ENCODE peak calls at places on chromosomes 2 and 18, in six cellular contexts. X is substantia nigra, L is tibial nerve, W is mammary epithelial cell, H is Peyer's patch, F is mesenchymal stem cell. V is an unnamed sample.

GRCh38 chr2:197121756-197122385 is 188.7 kb downstream of the ANKRD44 start:
- DNase-seq in F (peak), X (no peak), H (no peak), L (no peak), W (no peak), V (no peak)

GRCh38 chr2:178924817-178925216 is 117.6 kb upstream of the TTN start:
- DNase-seq in L (no peak), W (no peak), F (no peak), X (no peak), H (no peak), V (no peak)

GRCh38 chr2:18630541-18630940 is 41.2 kb upstream of the NT5C1B start:
- DNase-seq in L (no peak), H (no peak), F (no peak), X (no peak), W (peak), V (no peak)

GRCh38 chr18:3284501-3284900 is 22.6 kb downstream of the MYL12B start:
- DNase-seq in F (no peak), W (no peak), L (no peak), H (no peak), X (no peak), V (no peak)

GRCh38 chr18:7082666-7083065 is 34.9 kb downstream of the LAMA1 start:
- DNase-seq in F (no peak), X (no peak), H (no peak), L (no peak), W (no peak), V (no peak)

GRCh38 chr2:217107480-217107879 is 247.6 kb upstream of the TNP1 start:
- DNase-seq in H (no peak), L (no peak), W (no peak), X (no peak), F (no peak), V (no peak)

GRCh38 chr2:27573452-27573851 is 9.4 kb upstream of the ZNF512 start:
- DNase-seq in H (no peak), W (no peak), X (no peak), F (peak), L (no peak), V (no peak)

GRCh38 chr2:239630618-239631286 is 229.9 kb upstream of the HDAC4 start:
- DNase-seq in X (no peak), L (peak), W (peak), F (no peak), H (no peak), V (no peak)

GRCh38 chr18:63320690-63321265 is 1.2 kb upstream of the BCL2 start:
- DNase-seq in F (peak), H (peak), X (peak), W (peak), L (peak), V (peak)

GRCh38 chr2:223884399-223884798 is 47.0 kb upstream of the AP1S3 start:
- DNase-seq in W (no peak), F (peak), H (no peak), L (no peak), X (no peak), V (no peak)

GRCh38 chr2:209426432-209426831 is 2.6 kb downstream of the MAP2 start:
- DNase-seq in L (no peak), F (no peak), H (no peak), W (peak), X (no peak), V (no peak)

GRCh38 chr2:177622516-177622915 is 229.9 kb downstream of the AGPS start:
- DNase-seq in W (peak), F (no peak), X (no peak), H (no peak), L (peak), V (no peak)

GRCh38 chr2:36530983-36531354 is 67.0 kb downstream of the FEZ2 start:
- DNase-seq in L (no peak), F (peak), H (no peak), X (no peak), W (no peak), V (no peak)

GRCh38 chr18:69974365-69974764 is 26.7 kb upstream of the CD226 start:
- DNase-seq in W (peak), L (no peak), F (peak), X (no peak), H (no peak), V (no peak)

GRCh38 chr18:5417342-5417741 is 121.8 kb upstream of the ZBTB14 start:
- DNase-seq in X (peak), W (no peak), F (peak), H (no peak), L (peak), V (no peak)

GRCh38 chr2:88683160-88684021 is 8.1 kb upstream of the RPIA start:
- DNase-seq in X (no peak), W (peak), L (no peak), F (no peak), H (no peak), V (no peak)

GRCh38 chr2:138103156-138103555 is 138.9 kb downstream of the HNMT start:
- DNase-seq in L (no peak), W (no peak), F (no peak), X (no peak), H (no peak), V (no peak)

GRCh38 chr2:76641506-76641905 is 880.7 kb downstream of the LRRTM4 start:
- DNase-seq in H (no peak), X (no peak), F (no peak), W (no peak), L (no peak), V (no peak)

GRCh38 chr18:10787293-10787901 is 261.6 kb downstream of the NAPG start:
- DNase-seq in X (peak), H (peak), F (peak), L (peak), W (peak), V (peak)

GRCh38 chr2:96470089-96470488 is 35.1 kb downstream of the NEURL3 start:
- DNase-seq in L (no peak), F (no peak), H (no peak), W (no peak), X (no peak), V (no peak)

GRCh38 chr2:227473019-227473461 is 1.1 kb downstream of the AGFG1 start:
- DNase-seq in H (no peak), W (no peak), X (no peak), F (no peak), L (no peak), V (no peak)

GRCh38 chr18:57859314-57859713 is 56.2 kb upstream of the ATP8B1 start:
- DNase-seq in W (peak), F (peak), L (no peak), H (no peak), X (no peak), V (peak)

GRCh38 chr2:119338826-119339561 is 27.6 kb downstream of the C2orf76 start:
- DNase-seq in L (no peak), F (no peak), H (peak), X (no peak), W (no peak), V (peak)

GRCh38 chr18:9275890-9276289 is 58.7 kb upstream of the TWSG1 start:
- DNase-seq in F (no peak), L (no peak), W (no peak), X (no peak), H (no peak), V (no peak)
- H3K27ac ChIP-seq in F (no peak), L (no peak), W (no peak), X (no peak), H (no peak), V (no peak)

GRCh38 chr2:11068079-11068741 is 87.1 kb upstream of the SLC66A3 start:
- DNase-seq in W (no peak), L (no peak), H (no peak), F (no peak), X (no peak), V (no peak)
- H3K27ac ChIP-seq in W (no peak), L (no peak), H (no peak), F (no peak), X (no peak), V (no peak)

DNA sequence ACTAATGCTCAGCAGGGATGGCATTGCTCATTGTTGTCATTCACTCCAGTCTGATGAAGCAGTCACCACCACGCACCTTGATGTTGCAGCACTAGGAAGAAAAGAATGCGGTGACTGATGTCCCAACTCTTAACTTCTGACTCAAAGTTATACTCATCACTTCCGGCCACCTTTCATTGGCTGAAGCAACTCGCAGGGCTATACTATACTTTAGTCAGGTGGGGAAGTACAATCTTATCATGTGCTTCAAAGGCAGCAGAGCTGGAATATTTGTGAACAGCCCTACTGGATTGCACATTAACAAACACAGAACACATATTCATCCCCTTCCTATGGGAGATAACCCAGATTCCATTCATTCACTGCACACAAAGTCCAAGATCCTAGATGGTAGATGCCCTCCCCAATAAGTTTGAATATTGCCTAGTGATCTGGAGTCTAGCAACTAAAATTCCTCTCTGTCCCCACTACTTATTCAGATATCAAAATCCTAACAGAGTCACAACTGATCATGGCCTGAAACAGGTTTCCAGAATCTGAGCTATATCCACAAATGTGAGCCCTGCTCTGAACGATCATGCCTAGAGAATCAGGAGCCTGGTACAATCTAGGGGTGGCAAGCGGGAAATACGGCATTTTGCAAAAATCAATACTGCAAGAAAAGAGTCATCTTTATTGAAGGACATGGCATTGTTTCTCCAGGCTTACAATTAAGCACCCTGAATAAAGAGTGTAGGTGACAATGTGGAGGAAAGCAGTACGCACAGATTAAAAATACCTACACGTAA is 3.4 kb upstream of the SPATS2L start:
- DNase-seq in W (peak), F (peak), L (no peak), H (no peak), X (no peak), V (peak)
- H3K27ac ChIP-seq in W (peak), F (peak), L (no peak), H (no peak), X (no peak), V (no peak)

GRCh38 chr2:43023791-43024514 is 202.5 kb downstream of the ZFP36L2 start:
- DNase-seq in W (no peak), L (no peak), F (no peak), X (no peak), H (no peak), V (no peak)

GRCh38 chr2:43021791-43022500 is 204.5 kb downstream of the ZFP36L2 start:
- DNase-seq in H (peak), X (peak), W (peak), L (no peak), F (no peak), V (peak)

GRCh38 chr2:43024515-43024962 is 201.9 kb downstream of the ZFP36L2 start:
- DNase-seq in W (no peak), F (peak), H (peak), X (peak), L (peak), V (peak)

GRCh38 chr2:43020990-43021677 is 205.3 kb downstream of the ZFP36L2 start:
- DNase-seq in X (no peak), W (peak), F (no peak), H (no peak), L (no peak), V (no peak)

GRCh38 chr2:43022896-43023295 is 203.5 kb downstream of the ZFP36L2 start:
- DNase-seq in F (no peak), H (no peak), X (no peak), W (no peak), L (no peak), V (no peak)
- H3K27ac ChIP-seq in F (no peak), H (no peak), X (peak), W (peak), L (no peak), V (no peak)

GRCh38 chr18:22504665-22505064 is 87.0 kb upstream of the CTAGE1 start:
- DNase-seq in X (no peak), W (peak), F (peak), L (no peak), H (no peak), V (no peak)
- H3K27ac ChIP-seq in X (no peak), W (peak), F (no peak), L (no peak), H (peak), V (peak)